ENCODE peak calls at places on chromosome 5, in nine cellular contexts. U, T, G, L, H, N, B, C and E are unnamed samples.

GRCh38 chr5:143328589-143329220 is 74.8 kb downstream of the NR3C1 start:
- DNase-seq in L (no peak), U (no peak), C (no peak), H (no peak), G (no peak), B (no peak), T (no peak), N (no peak), E (no peak)

GRCh38 chr5:53037141-53037859 is 48.1 kb downstream of the ITGA2 start:
- DNase-seq in G (no peak), H (no peak), C (no peak), B (no peak), T (no peak), L (peak; percentile 44), N (no peak), U (peak; percentile 98), E (no peak)

GRCh38 chr5:159819671-159820411 is 96.4 kb upstream of the ADRA1B start:
- DNase-seq in N (peak; percentile 93), C (no peak), L (peak; percentile 52), B (no peak), H (no peak), G (no peak), U (peak; percentile 84), T (no peak), E (no peak)

GRCh38 chr5:107806705-107807104 is 136.0 kb upstream of the EFNA5 start:
- DNase-seq in T (no peak), L (no peak), C (no peak), B (no peak), H (peak; percentile 60), G (no peak), U (peak; percentile 94), N (no peak), E (no peak)

GRCh38 chr5:93208156-93208895 is 372.7 kb downstream of the NR2F1-AS1 start:
- DNase-seq in U (no peak), G (no peak), C (no peak), B (no peak), L (no peak), N (no peak), H (no peak), T (no peak), E (no peak)

GRCh38 chr5:57468481-57469165 is 14.0 kb downstream of the ACTBL2 start:
- DNase-seq in G (no peak), C (no peak), T (no peak), L (peak; percentile 49), U (peak; percentile 79), B (no peak), H (no peak), N (no peak), E (no peak)

GRCh38 chr5:95080456-95080855 is 204.4 kb downstream of the MCTP1 start:
- DNase-seq in C (no peak), L (no peak), U (peak; percentile 4), N (no peak), G (no peak), T (no peak), B (no peak), H (no peak), E (no peak)

GRCh38 chr5:115948013-115948605 is 14.2 kb upstream of the LVRN start:
- DNase-seq in G (no peak), U (no peak), T (no peak), L (peak; percentile 59), B (no peak), H (no peak), C (no peak), N (no peak), E (no peak)

GRCh38 chr5:134048864-134049263 is 44.1 kb upstream of the VDAC1 start:
- DNase-seq in B (no peak), T (no peak), H (no peak), G (no peak), L (no peak), U (no peak), C (no peak), N (no peak), E (no peak)

GRCh38 chr5:122252319-122252718 is 59.7 kb upstream of the SNCAIP start:
- DNase-seq in T (no peak), N (no peak), H (no peak), G (no peak), L (no peak), U (no peak), C (no peak), B (no peak), E (no peak)